ENCODE peak calls at places on chromosome 3, in six cellular contexts. P, D, I, U, Z and E are unnamed samples.

GRCh38 chr3:4755566-4755965 is 223.7 kb upstream of the BHLHE40 start:
- DNase-seq in P (no peak), D (no peak), I (no peak), U (no peak), Z (no peak), E (no peak)

GRCh38 chr3:14488286-14489036 is 51.7 kb downstream of the GRIP2 start:
- DNase-seq in P (no peak), D (no peak), I (no peak), U (no peak), Z (no peak), E (no peak)

GRCh38 chr3:66486646-66487045 is 14.2 kb downstream of the LRIG1 start:
- DNase-seq in P (no peak), D (no peak), I (peak), U (no peak), Z (no peak), E (no peak)

GRCh38 chr3:183513046-183513706 is 42.3 kb downstream of the KLHL6 start:
- DNase-seq in P (no peak), D (no peak), I (no peak), U (no peak), Z (no peak), E (no peak)

GRCh38 chr3:120637836-120638559 is 41.9 kb downstream of the NDUFB4 start:
- DNase-seq in P (no peak), D (no peak), I (no peak), U (no peak), Z (no peak), E (no peak)

GRCh38 chr3:63385629-63386028 is 107.5 kb downstream of the SYNPR start:
- DNase-seq in P (no peak), D (no peak), I (no peak), U (no peak), Z (no peak), E (no peak)

GRCh38 chr3:124261301-124261700 is 269.4 kb upstream of the ROPN1 start:
- DNase-seq in P (no peak), D (no peak), I (no peak), U (no peak), Z (no peak), E (no peak)

GRCh38 chr3:126287536-126288181 is 69.5 kb downstream of the KLF15 start:
- DNase-seq in P (peak), D (peak), I (peak), U (no peak), Z (no peak), E (peak)

GRCh38 chr3:47381317-47382157 is 716 bp downstream of the PTPN23 start:
- DNase-seq in P (peak), D (peak), I (peak), U (peak), Z (peak), E (peak)

GRCh38 chr3:52379610-52380009 is 63.5 kb downstream of the DNAH1 start:
- DNase-seq in P (no peak), D (no peak), I (no peak), U (no peak), Z (no peak), E (no peak)

GRCh38 chr3:172174396-172175253 is 135.2 kb downstream of the FNDC3B start:
- DNase-seq in P (no peak), D (peak), I (peak), U (no peak), Z (no peak), E (no peak)